ENCODE peak calls at places on chromosomes 5 and 9, in four cellular contexts. One of them, this sample, is unnamed.

GRCh38 chr9:89277043-89277442 is 34.0 kb upstream of the CKS2 start:
- DNase-seq in Calu3: no peak
- DNase-seq in activated CD8-positive, alpha-beta memory T cell treated with anti-CD3 and anti-CD28 coated beads, Interleukin-2, amount 50 U/mL, for 48 hours: no peak
- DNase-seq in GM23248: no peak
- DNase-seq in this sample: no peak

GRCh38 chr9:81825831-81826540 is 102.2 kb upstream of the SPATA31D4 start:
- DNase-seq in Calu3: peak; percentile 10
- DNase-seq in activated CD8-positive, alpha-beta memory T cell treated with anti-CD3 and anti-CD28 coated beads, Interleukin-2, amount 50 U/mL, for 48 hours: no peak
- DNase-seq in GM23248: peak; percentile 27
- DNase-seq in this sample: peak; percentile 69

GRCh38 chr5:141941307-141941706 is 16.7 kb downstream of the PCDH12 start:
- DNase-seq in Calu3: no peak
- DNase-seq in activated CD8-positive, alpha-beta memory T cell treated with anti-CD3 and anti-CD28 coated beads, Interleukin-2, amount 50 U/mL, for 48 hours: no peak
- DNase-seq in GM23248: peak; percentile 83
- DNase-seq in this sample: no peak

GRCh38 chr5:141908796-141909195 is 14.9 kb upstream of the DELE1 start:
- DNase-seq in Calu3: no peak
- DNase-seq in activated CD8-positive, alpha-beta memory T cell treated with anti-CD3 and anti-CD28 coated beads, Interleukin-2, amount 50 U/mL, for 48 hours: no peak
- DNase-seq in GM23248: peak; percentile 82
- DNase-seq in this sample: no peak

GRCh38 chr5:14364576-14365472 is 216.8 kb upstream of the OTULINL start:
- DNase-seq in Calu3: peak; percentile 16
- DNase-seq in activated CD8-positive, alpha-beta memory T cell treated with anti-CD3 and anti-CD28 coated beads, Interleukin-2, amount 50 U/mL, for 48 hours: no peak
- DNase-seq in GM23248: no peak
- DNase-seq in this sample: no peak

GRCh38 chr9:8751531-8751930 is 952.0 kb upstream of the DMAC1 start:
- DNase-seq in Calu3: no peak
- DNase-seq in activated CD8-positive, alpha-beta memory T cell treated with anti-CD3 and anti-CD28 coated beads, Interleukin-2, amount 50 U/mL, for 48 hours: no peak
- DNase-seq in GM23248: no peak
- DNase-seq in this sample: no peak

GRCh38 chr5:62538017-62538942 is 40.3 kb upstream of the LRRC70 start:
- DNase-seq in Calu3: no peak
- DNase-seq in activated CD8-positive, alpha-beta memory T cell treated with anti-CD3 and anti-CD28 coated beads, Interleukin-2, amount 50 U/mL, for 48 hours: no peak
- DNase-seq in GM23248: peak; percentile 76
- DNase-seq in this sample: peak; percentile 19

GRCh38 chr5:32531885-32532520 is 53.4 kb upstream of the SUB1 start:
- DNase-seq in Calu3: peak; percentile 25
- DNase-seq in activated CD8-positive, alpha-beta memory T cell treated with anti-CD3 and anti-CD28 coated beads, Interleukin-2, amount 50 U/mL, for 48 hours: no peak
- DNase-seq in GM23248: peak; percentile 85
- DNase-seq in this sample: peak; percentile 38

GRCh38 chr5:36177715-36178556 is 26.0 kb downstream of the SKP2 start:
- DNase-seq in Calu3: no peak
- DNase-seq in activated CD8-positive, alpha-beta memory T cell treated with anti-CD3 and anti-CD28 coated beads, Interleukin-2, amount 50 U/mL, for 48 hours: no peak
- DNase-seq in GM23248: peak; percentile 73
- DNase-seq in this sample: peak; percentile 23

GRCh38 chr5:122076023-122076422 is 2.0 kb downstream of the LOX start:
- DNase-seq in Calu3: no peak
- DNase-seq in activated CD8-positive, alpha-beta memory T cell treated with anti-CD3 and anti-CD28 coated beads, Interleukin-2, amount 50 U/mL, for 48 hours: no peak
- DNase-seq in GM23248: peak; percentile 68
- DNase-seq in this sample: no peak

GRCh38 chr5:167821096-167821590 is 470.3 kb upstream of the WWC1 start:
- DNase-seq in Calu3: no peak
- DNase-seq in activated CD8-positive, alpha-beta memory T cell treated with anti-CD3 and anti-CD28 coated beads, Interleukin-2, amount 50 U/mL, for 48 hours: no peak
- DNase-seq in GM23248: peak; percentile 39
- DNase-seq in this sample: no peak

GRCh38 chr9:131598121-131598520 is 52.8 kb downstream of the PRRT1B start:
- DNase-seq in Calu3: no peak
- DNase-seq in activated CD8-positive, alpha-beta memory T cell treated with anti-CD3 and anti-CD28 coated beads, Interleukin-2, amount 50 U/mL, for 48 hours: no peak
- DNase-seq in GM23248: no peak
- DNase-seq in this sample: no peak

GRCh38 chr9:111648066-111648465 is 13.3 kb upstream of the GNG10 start:
- DNase-seq in Calu3: no peak
- DNase-seq in activated CD8-positive, alpha-beta memory T cell treated with anti-CD3 and anti-CD28 coated beads, Interleukin-2, amount 50 U/mL, for 48 hours: no peak
- DNase-seq in GM23248: no peak
- DNase-seq in this sample: no peak

GRCh38 chr9:27198175-27198574 is 89.2 kb downstream of the TEK start:
- DNase-seq in Calu3: peak; percentile 2
- DNase-seq in activated CD8-positive, alpha-beta memory T cell treated with anti-CD3 and anti-CD28 coated beads, Interleukin-2, amount 50 U/mL, for 48 hours: no peak
- DNase-seq in GM23248: no peak
- DNase-seq in this sample: no peak

GRCh38 chr9:34500623-34501267 is 22.0 kb downstream of the ENHO start:
- DNase-seq in Calu3: peak; percentile 60
- DNase-seq in activated CD8-positive, alpha-beta memory T cell treated with anti-CD3 and anti-CD28 coated beads, Interleukin-2, amount 50 U/mL, for 48 hours: peak; percentile 93
- DNase-seq in GM23248: peak; percentile 46
- DNase-seq in this sample: no peak

GRCh38 chr5:1006656-1007071 is 1.9 kb upstream of the NKD2 start:
- DNase-seq in Calu3: no peak
- DNase-seq in activated CD8-positive, alpha-beta memory T cell treated with anti-CD3 and anti-CD28 coated beads, Interleukin-2, amount 50 U/mL, for 48 hours: peak; percentile 39
- DNase-seq in GM23248: no peak
- DNase-seq in this sample: no peak

GRCh38 chr5:32887390-32887789 is 176.3 kb downstream of the NPR3 start:
- DNase-seq in Calu3: no peak
- DNase-seq in activated CD8-positive, alpha-beta memory T cell treated with anti-CD3 and anti-CD28 coated beads, Interleukin-2, amount 50 U/mL, for 48 hours: no peak
- DNase-seq in GM23248: no peak
- DNase-seq in this sample: no peak

GRCh38 chr5:97547999-97548797 is 365.2 kb upstream of the RIOK2 start:
- DNase-seq in Calu3: no peak
- DNase-seq in activated CD8-positive, alpha-beta memory T cell treated with anti-CD3 and anti-CD28 coated beads, Interleukin-2, amount 50 U/mL, for 48 hours: no peak
- DNase-seq in GM23248: no peak
- DNase-seq in this sample: no peak

GRCh38 chr9:127503947-127504886 is 52.9 kb downstream of the LRSAM1 start:
- DNase-seq in Calu3: peak; percentile 76
- DNase-seq in activated CD8-positive, alpha-beta memory T cell treated with anti-CD3 and anti-CD28 coated beads, Interleukin-2, amount 50 U/mL, for 48 hours: peak; percentile 90
- DNase-seq in GM23248: peak; percentile 83
- DNase-seq in this sample: peak; percentile 31

GRCh38 chr5:104840284-104840683 is 1277.7 kb upstream of the NUDT12 start:
- DNase-seq in Calu3: no peak
- DNase-seq in activated CD8-positive, alpha-beta memory T cell treated with anti-CD3 and anti-CD28 coated beads, Interleukin-2, amount 50 U/mL, for 48 hours: no peak
- DNase-seq in GM23248: no peak
- DNase-seq in this sample: no peak